ENCODE peak calls at places on chromosomes 11 and 22, in four cellular contexts. H is stimulated activated CD8-positive, alpha-beta memory T cell treated with anti-CD3 and anti-CD28 coated beads, Interleukin-12 subunit alpha, Interleukin-12 subunit beta, amount 100 ng/mL, for 1 hour; O is PC-3; S is Right ventricle myocardium superior. N is an unnamed sample.

GRCh38 chr11:68498903-68499883 is 38.6 kb downstream of the PPP6R3 start:
- DNase-seq in O (no peak), H (no peak), S (no peak), N (no peak)

GRCh38 chr11:134858783-134859480 is 446.9 kb upstream of the B3GAT1 start:
- DNase-seq in O (no peak), H (no peak), S (no peak), N (no peak)

GRCh38 chr11:70054020-70054419 is 24.1 kb upstream of the ANO1 start:
- DNase-seq in H (no peak), O (no peak), S (no peak), N (no peak)

GRCh38 chr22:31126128-31126868 is 3.5 kb downstream of the INPP5J start:
- DNase-seq in O (no peak), H (no peak), S (no peak), N (no peak)

GRCh38 chr11:108713076-108713790 is 48.4 kb downstream of the DDX10 start:
- DNase-seq in H (no peak), O (peak; percentile 20), S (no peak), N (no peak)

GRCh38 chr11:131690776-131691557 is 320.6 kb downstream of the NTM start:
- DNase-seq in O (no peak), H (no peak), S (no peak), N (no peak)

GRCh38 chr11:47595967-47596366 is 1.8 kb upstream of the C1QTNF4 start:
- DNase-seq in H (no peak), S (no peak), O (no peak), N (no peak)

GRCh38 chr11:28343304-28344233 is 235.4 kb downstream of the METTL15 start:
- DNase-seq in S (no peak), O (peak; percentile 77), H (no peak), N (no peak)

GRCh38 chr11:279966-280761 is 2.0 kb downstream of the NLRP6 start:
- DNase-seq in O (no peak), S (peak; percentile 62), H (no peak), N (no peak)

GRCh38 chr11:11215944-11216343 is 137.1 kb downstream of the CSNK2A3 start:
- DNase-seq in H (no peak), O (no peak), S (no peak), N (no peak)

GRCh38 chr22:47161631-47162030 is 399.2 kb downstream of the TBC1D22A start:
- DNase-seq in S (peak; percentile 26), H (no peak), O (no peak), N (no peak)

GRCh38 chr22:19880786-19881569 is 26.3 kb upstream of the GNB1L start:
- DNase-seq in H (no peak), S (peak; percentile 75), O (peak; percentile 96), N (no peak)

GRCh38 chr11:61587541-61587941 is 6.7 kb upstream of the SYT7 start:
- DNase-seq in H (no peak), S (peak; percentile 72), O (peak; percentile 32), N (no peak)

GRCh38 chr11:19200410-19201201 is 1.2 kb downstream of the CSRP3 start:
- DNase-seq in S (peak; percentile 49), O (peak; percentile 89), H (no peak), N (no peak)

GRCh38 chr11:33773399-33774355 is 643 bp downstream of the FBXO3 start:
- DNase-seq in S (no peak), H (peak; percentile 15), O (no peak), N (no peak)

GRCh38 chr22:29093030-29093429 is 20.2 kb downstream of the KREMEN1 start:
- DNase-seq in S (no peak), H (no peak), O (no peak), N (no peak)

GRCh38 chr22:23849009-23850006 is 8.4 kb upstream of the SLC2A11 start:
- DNase-seq in H (peak; percentile 74), S (peak; percentile 90), O (peak; percentile 79), N (peak; percentile 98)

GRCh38 chr11:13963169-13963948 is 836 bp downstream of the SPON1 start:
- DNase-seq in O (no peak), H (no peak), S (peak; percentile 42), N (peak; percentile 24)

GRCh38 chr22:50730013-50730891 is 7.8 kb upstream of the ACR start:
- DNase-seq in H (no peak), O (no peak), S (peak; percentile 39), N (no peak)

GRCh38 chr22:27876684-27877083 is 42.4 kb downstream of the PITPNB start:
- DNase-seq in S (no peak), O (no peak), H (no peak), N (no peak)

GRCh38 chr11:2696461-2696860 is 3.3 kb downstream of the KCNQ1OT1 start:
- DNase-seq in O (no peak), S (no peak), H (no peak), N (no peak)

N was measured in memory B cell.